ENCODE peak calls at places on chromosomes 2 and 18, in six cellular contexts. One of them, this sample, is unnamed.

GRCh38 chr2:133421516-133422324 is 146.5 kb downstream of the NCKAP5 start:
- DNase-seq in fibroblast of the conjunctiva: no peak
- DNase-seq in Calu3: peak; percentile 42
- DNase-seq in posterior cingulate gyrus: peak; percentile 26
- DNase-seq in Daoy: peak; percentile 53
- DNase-seq in lower leg skin: peak; percentile 5
- DNase-seq in this sample: no peak

GRCh38 chr2:239148495-239149200 is 252.2 kb downstream of the HDAC4 start:
- DNase-seq in lower leg skin: peak; percentile 69
- DNase-seq in fibroblast of the conjunctiva: no peak
- DNase-seq in posterior cingulate gyrus: no peak
- DNase-seq in Calu3: no peak
- DNase-seq in Daoy: no peak
- DNase-seq in this sample: no peak

GRCh38 chr2:95025406-95026319 is at the start of gene MAL:
- DNase-seq in fibroblast of the conjunctiva: no peak
- DNase-seq in Calu3: peak; percentile 45
- DNase-seq in posterior cingulate gyrus: peak; percentile 48
- DNase-seq in Daoy: peak; percentile 66
- DNase-seq in lower leg skin: no peak
- DNase-seq in this sample: peak; percentile 57

GRCh38 chr2:21317131-21317530 is 193.4 kb downstream of the TDRD15 start:
- DNase-seq in Calu3: peak; percentile 61
- DNase-seq in Daoy: peak; percentile 41
- DNase-seq in posterior cingulate gyrus: peak; percentile 23
- DNase-seq in fibroblast of the conjunctiva: peak; percentile 4
- DNase-seq in lower leg skin: no peak
- DNase-seq in this sample: no peak

GRCh38 chr18:28854964-28855363 is 678.0 kb upstream of the CDH2 start:
- DNase-seq in lower leg skin: no peak
- DNase-seq in fibroblast of the conjunctiva: no peak
- DNase-seq in Calu3: no peak
- DNase-seq in Daoy: peak; percentile 13
- DNase-seq in posterior cingulate gyrus: no peak
- DNase-seq in this sample: no peak

GRCh38 chr2:30722936-30723725 is 84.1 kb downstream of the CAPN13 start:
- DNase-seq in Calu3: no peak
- DNase-seq in Daoy: no peak
- DNase-seq in fibroblast of the conjunctiva: no peak
- DNase-seq in posterior cingulate gyrus: no peak
- DNase-seq in lower leg skin: peak; percentile 29
- DNase-seq in this sample: no peak

GRCh38 chr2:226631671-226632070 is 167.9 kb downstream of the IRS1 start:
- DNase-seq in posterior cingulate gyrus: no peak
- DNase-seq in Daoy: no peak
- DNase-seq in Calu3: no peak
- DNase-seq in lower leg skin: no peak
- DNase-seq in fibroblast of the conjunctiva: no peak
- DNase-seq in this sample: no peak

GRCh38 chr18:26943906-26944305 is 78.4 kb upstream of the AQP4 start:
- DNase-seq in posterior cingulate gyrus: no peak
- DNase-seq in Daoy: peak; percentile 4
- DNase-seq in fibroblast of the conjunctiva: no peak
- DNase-seq in Calu3: no peak
- DNase-seq in lower leg skin: no peak
- DNase-seq in this sample: no peak

GRCh38 chr2:111171337-111171930 is 50.7 kb downstream of the BCL2L11 start:
- DNase-seq in posterior cingulate gyrus: no peak
- DNase-seq in fibroblast of the conjunctiva: no peak
- DNase-seq in lower leg skin: peak; percentile 74
- DNase-seq in Daoy: no peak
- DNase-seq in Calu3: no peak
- DNase-seq in this sample: no peak

This sample was measured in GM06990.